ENCODE peak calls at places on chromosome 10, in seven cellular contexts. One of them, this sample, is unnamed.

GRCh38 chr10:5434017-5434753 is 21.8 kb downstream of the NET1 start:
- DNase-seq in A549: peak
- DNase-seq in nucleus accumbens: no peak
- DNase-seq in HT1080: peak
- DNase-seq in progenitor cell of endocrine pancreas: no peak
- DNase-seq in germinal center: peak
- DNase-seq in RCC 7860: peak
- DNase-seq in this sample: no peak

GRCh38 chr10:108791030-108791429 is 1132.3 kb downstream of the XPNPEP1 start:
- DNase-seq in A549: no peak
- DNase-seq in nucleus accumbens: no peak
- DNase-seq in HT1080: peak
- DNase-seq in progenitor cell of endocrine pancreas: no peak
- DNase-seq in germinal center: no peak
- DNase-seq in RCC 7860: no peak
- DNase-seq in this sample: no peak

GRCh38 chr10:13087986-13088618 is 11.9 kb upstream of the OPTN start:
- DNase-seq in A549: peak
- DNase-seq in nucleus accumbens: no peak
- DNase-seq in HT1080: peak
- DNase-seq in progenitor cell of endocrine pancreas: no peak
- DNase-seq in germinal center: no peak
- DNase-seq in RCC 7860: peak
- DNase-seq in this sample: no peak

GRCh38 chr10:71812913-71813590 is 38.0 kb downstream of the PSAP start:
- DNase-seq in A549: no peak
- DNase-seq in nucleus accumbens: no peak
- DNase-seq in HT1080: no peak
- DNase-seq in progenitor cell of endocrine pancreas: no peak
- DNase-seq in germinal center: no peak
- DNase-seq in RCC 7860: no peak
- DNase-seq in this sample: no peak

GRCh38 chr10:35933491-35933890 is 291.4 kb upstream of the FZD8 start:
- DNase-seq in A549: no peak
- DNase-seq in nucleus accumbens: no peak
- DNase-seq in HT1080: no peak
- DNase-seq in progenitor cell of endocrine pancreas: no peak
- DNase-seq in germinal center: no peak
- DNase-seq in RCC 7860: no peak
- DNase-seq in this sample: no peak

GRCh38 chr10:122208616-122209430 is 62.3 kb upstream of the BTBD16 start:
- DNase-seq in A549: no peak
- DNase-seq in nucleus accumbens: no peak
- DNase-seq in HT1080: no peak
- DNase-seq in progenitor cell of endocrine pancreas: no peak
- DNase-seq in germinal center: no peak
- DNase-seq in RCC 7860: no peak
- DNase-seq in this sample: no peak

GRCh38 chr10:122475130-122475529 is 13.8 kb downstream of the HTRA1 start:
- DNase-seq in A549: no peak
- DNase-seq in nucleus accumbens: peak
- DNase-seq in HT1080: no peak
- DNase-seq in progenitor cell of endocrine pancreas: no peak
- DNase-seq in germinal center: no peak
- DNase-seq in RCC 7860: no peak
- DNase-seq in this sample: peak

GRCh38 chr10:114519306-114519669 is 115.0 kb upstream of the AFAP1L2 start:
- DNase-seq in A549: peak
- DNase-seq in nucleus accumbens: no peak
- DNase-seq in HT1080: no peak
- DNase-seq in progenitor cell of endocrine pancreas: no peak
- DNase-seq in germinal center: no peak
- DNase-seq in RCC 7860: no peak
- DNase-seq in this sample: no peak

GRCh38 chr10:10911471-10911921 is 106.2 kb upstream of the CELF2 start:
- DNase-seq in A549: no peak
- DNase-seq in nucleus accumbens: no peak
- DNase-seq in HT1080: peak
- DNase-seq in progenitor cell of endocrine pancreas: peak
- DNase-seq in germinal center: no peak
- DNase-seq in RCC 7860: peak
- DNase-seq in this sample: no peak

GRCh38 chr10:91610444-91610843 is 22.4 kb downstream of the PPP1R3C start:
- DNase-seq in A549: no peak
- DNase-seq in nucleus accumbens: no peak
- DNase-seq in HT1080: peak
- DNase-seq in progenitor cell of endocrine pancreas: no peak
- DNase-seq in germinal center: no peak
- DNase-seq in RCC 7860: peak
- DNase-seq in this sample: no peak

GRCh38 chr10:50937230-50937907 is 51.9 kb upstream of the A1CF start:
- DNase-seq in A549: peak
- DNase-seq in nucleus accumbens: no peak
- DNase-seq in HT1080: peak
- DNase-seq in progenitor cell of endocrine pancreas: no peak
- DNase-seq in germinal center: no peak
- DNase-seq in RCC 7860: peak
- DNase-seq in this sample: no peak

GRCh38 chr10:13414855-13415254 is 66.8 kb upstream of the SEPHS1 start:
- DNase-seq in A549: peak
- DNase-seq in nucleus accumbens: no peak
- DNase-seq in HT1080: no peak
- DNase-seq in progenitor cell of endocrine pancreas: no peak
- DNase-seq in germinal center: no peak
- DNase-seq in RCC 7860: no peak
- DNase-seq in this sample: no peak

GRCh38 chr10:102781089-102781920 is 37.6 kb downstream of the WBP1L start:
- DNase-seq in A549: no peak
- DNase-seq in nucleus accumbens: no peak
- DNase-seq in HT1080: no peak
- DNase-seq in progenitor cell of endocrine pancreas: no peak
- DNase-seq in germinal center: no peak
- DNase-seq in RCC 7860: no peak
- DNase-seq in this sample: no peak

GRCh38 chr10:31262672-31263071 is 56.3 kb upstream of the ZEB1 start:
- DNase-seq in A549: no peak
- DNase-seq in nucleus accumbens: no peak
- DNase-seq in HT1080: no peak
- DNase-seq in progenitor cell of endocrine pancreas: no peak
- DNase-seq in germinal center: no peak
- DNase-seq in RCC 7860: no peak
- DNase-seq in this sample: no peak

GRCh38 chr10:103457896-103458583 is 660 bp downstream of the CALHM1 start:
- DNase-seq in A549: no peak
- DNase-seq in nucleus accumbens: no peak
- DNase-seq in HT1080: no peak
- DNase-seq in progenitor cell of endocrine pancreas: no peak
- DNase-seq in germinal center: no peak
- DNase-seq in RCC 7860: no peak
- DNase-seq in this sample: no peak

GRCh38 chr10:125629758-125630376 is 53.1 kb downstream of the TEX36 start:
- DNase-seq in A549: peak
- DNase-seq in nucleus accumbens: no peak
- DNase-seq in HT1080: peak
- DNase-seq in progenitor cell of endocrine pancreas: no peak
- DNase-seq in germinal center: peak
- DNase-seq in RCC 7860: peak
- DNase-seq in this sample: no peak

GRCh38 chr10:132948351-132948750 is 6.0 kb upstream of the CFAP46 start:
- DNase-seq in A549: no peak
- DNase-seq in nucleus accumbens: no peak
- DNase-seq in HT1080: no peak
- DNase-seq in progenitor cell of endocrine pancreas: no peak
- DNase-seq in germinal center: no peak
- DNase-seq in RCC 7860: no peak
- DNase-seq in this sample: no peak

GRCh38 chr10:43061764-43062163 is 15.1 kb upstream of the RET start:
- DNase-seq in A549: no peak
- DNase-seq in nucleus accumbens: no peak
- DNase-seq in HT1080: peak
- DNase-seq in progenitor cell of endocrine pancreas: no peak
- DNase-seq in germinal center: no peak
- DNase-seq in RCC 7860: peak
- DNase-seq in this sample: no peak

GRCh38 chr10:28094121-28094520 is 95.2 kb upstream of the ODAD2 start:
- DNase-seq in A549: no peak
- DNase-seq in nucleus accumbens: no peak
- DNase-seq in HT1080: no peak
- DNase-seq in progenitor cell of endocrine pancreas: no peak
- DNase-seq in germinal center: no peak
- DNase-seq in RCC 7860: no peak
- DNase-seq in this sample: no peak

GRCh38 chr10:114577133-114577532 is 80.9 kb downstream of the ABLIM1 start:
- DNase-seq in A549: peak
- DNase-seq in nucleus accumbens: no peak
- DNase-seq in HT1080: peak
- DNase-seq in progenitor cell of endocrine pancreas: no peak
- DNase-seq in germinal center: no peak
- DNase-seq in RCC 7860: peak
- DNase-seq in this sample: no peak

GRCh38 chr10:62806246-62806645 is 1.7 kb downstream of the ADO start:
- DNase-seq in A549: no peak
- DNase-seq in nucleus accumbens: no peak
- DNase-seq in HT1080: no peak
- DNase-seq in progenitor cell of endocrine pancreas: no peak
- DNase-seq in germinal center: no peak
- DNase-seq in RCC 7860: no peak
- DNase-seq in this sample: no peak

GRCh38 chr10:117168729-117169128 is 28.6 kb upstream of the KCNK18 start:
- DNase-seq in A549: no peak
- DNase-seq in nucleus accumbens: no peak
- DNase-seq in HT1080: no peak
- DNase-seq in progenitor cell of endocrine pancreas: no peak
- DNase-seq in germinal center: no peak
- DNase-seq in RCC 7860: no peak
- DNase-seq in this sample: no peak

GRCh38 chr10:79223001-79223345 is 124.3 kb upstream of the PPIF start:
- DNase-seq in A549: no peak
- DNase-seq in nucleus accumbens: peak
- DNase-seq in HT1080: no peak
- DNase-seq in progenitor cell of endocrine pancreas: no peak
- DNase-seq in germinal center: no peak
- DNase-seq in RCC 7860: no peak
- DNase-seq in this sample: no peak

GRCh38 chr10:12412671-12413368 is 63.5 kb downstream of the CAMK1D start:
- DNase-seq in A549: no peak
- DNase-seq in nucleus accumbens: no peak
- DNase-seq in HT1080: no peak
- DNase-seq in progenitor cell of endocrine pancreas: no peak
- DNase-seq in germinal center: no peak
- DNase-seq in RCC 7860: no peak
- DNase-seq in this sample: no peak